ENCODE peak calls at places on chromosomes 11 and 22, in nine cellular contexts. One of them, this sample, is unnamed.

GRCh38 chr11:70763606-70764005 is 365.3 kb downstream of the CTTN start:
- DNase-seq in NCI-H2029: no peak
- DNase-seq in stimulated activated CD4-positive, alpha-beta T cell treated with anti-CD3 and anti-CD28 coated beads, Interleukin-15, amount 100 ng/mL, for 24 hours: no peak
- DNase-seq in GDM1: no peak
- DNase-seq in anterior cingulate cortex: no peak
- DNase-seq in foreskin fibroblast: peak
- DNase-seq in brain microvascular endothelial cell: no peak
- DNase-seq in astrocyte of the spinal cord: peak
- DNase-seq in activated gamma-delta T cell: no peak
- DNase-seq in this sample: no peak

GRCh38 chr11:76568144-76568543 is 102.4 kb downstream of the LRRC32 start:
- DNase-seq in NCI-H2029: no peak
- DNase-seq in stimulated activated CD4-positive, alpha-beta T cell treated with anti-CD3 and anti-CD28 coated beads, Interleukin-15, amount 100 ng/mL, for 24 hours: no peak
- DNase-seq in GDM1: no peak
- DNase-seq in anterior cingulate cortex: no peak
- DNase-seq in foreskin fibroblast: no peak
- DNase-seq in brain microvascular endothelial cell: no peak
- DNase-seq in astrocyte of the spinal cord: no peak
- DNase-seq in activated gamma-delta T cell: no peak
- DNase-seq in this sample: no peak

GRCh38 chr11:64088159-64089026 is 52.7 kb downstream of the FLRT1 start:
- DNase-seq in NCI-H2029: no peak
- DNase-seq in stimulated activated CD4-positive, alpha-beta T cell treated with anti-CD3 and anti-CD28 coated beads, Interleukin-15, amount 100 ng/mL, for 24 hours: no peak
- DNase-seq in GDM1: no peak
- DNase-seq in anterior cingulate cortex: no peak
- DNase-seq in foreskin fibroblast: no peak
- DNase-seq in brain microvascular endothelial cell: no peak
- DNase-seq in astrocyte of the spinal cord: no peak
- DNase-seq in activated gamma-delta T cell: no peak
- DNase-seq in this sample: no peak

GRCh38 chr11:9568854-9569587 is 4.4 kb upstream of the WEE1 start:
- DNase-seq in NCI-H2029: peak
- DNase-seq in stimulated activated CD4-positive, alpha-beta T cell treated with anti-CD3 and anti-CD28 coated beads, Interleukin-15, amount 100 ng/mL, for 24 hours: no peak
- DNase-seq in GDM1: no peak
- DNase-seq in anterior cingulate cortex: no peak
- DNase-seq in foreskin fibroblast: peak
- DNase-seq in brain microvascular endothelial cell: peak
- DNase-seq in astrocyte of the spinal cord: peak
- DNase-seq in activated gamma-delta T cell: no peak
- DNase-seq in this sample: no peak

GRCh38 chr22:49954991-49955580 is 5.5 kb upstream of the PIM3 start:
- DNase-seq in NCI-H2029: no peak
- DNase-seq in stimulated activated CD4-positive, alpha-beta T cell treated with anti-CD3 and anti-CD28 coated beads, Interleukin-15, amount 100 ng/mL, for 24 hours: no peak
- DNase-seq in GDM1: no peak
- DNase-seq in anterior cingulate cortex: no peak
- DNase-seq in foreskin fibroblast: no peak
- DNase-seq in brain microvascular endothelial cell: no peak
- DNase-seq in astrocyte of the spinal cord: no peak
- DNase-seq in activated gamma-delta T cell: no peak
- DNase-seq in this sample: no peak

GRCh38 chr11:123939317-123939716 is at the start of gene OR4D5:
- DNase-seq in NCI-H2029: no peak
- DNase-seq in stimulated activated CD4-positive, alpha-beta T cell treated with anti-CD3 and anti-CD28 coated beads, Interleukin-15, amount 100 ng/mL, for 24 hours: no peak
- DNase-seq in GDM1: no peak
- DNase-seq in anterior cingulate cortex: no peak
- DNase-seq in foreskin fibroblast: no peak
- DNase-seq in brain microvascular endothelial cell: no peak
- DNase-seq in astrocyte of the spinal cord: no peak
- DNase-seq in activated gamma-delta T cell: no peak
- DNase-seq in this sample: no peak

GRCh38 chr22:36055376-36056310 is 27.0 kb upstream of the RBFOX2 start:
- DNase-seq in NCI-H2029: no peak
- DNase-seq in stimulated activated CD4-positive, alpha-beta T cell treated with anti-CD3 and anti-CD28 coated beads, Interleukin-15, amount 100 ng/mL, for 24 hours: no peak
- DNase-seq in GDM1: no peak
- DNase-seq in anterior cingulate cortex: no peak
- DNase-seq in foreskin fibroblast: peak
- DNase-seq in brain microvascular endothelial cell: peak
- DNase-seq in astrocyte of the spinal cord: peak
- DNase-seq in activated gamma-delta T cell: no peak
- DNase-seq in this sample: no peak

GRCh38 chr11:57560146-57560545 is 7.3 kb downstream of the UBE2L6 start:
- DNase-seq in NCI-H2029: peak
- DNase-seq in stimulated activated CD4-positive, alpha-beta T cell treated with anti-CD3 and anti-CD28 coated beads, Interleukin-15, amount 100 ng/mL, for 24 hours: no peak
- DNase-seq in GDM1: no peak
- DNase-seq in anterior cingulate cortex: no peak
- DNase-seq in foreskin fibroblast: no peak
- DNase-seq in brain microvascular endothelial cell: no peak
- DNase-seq in astrocyte of the spinal cord: no peak
- DNase-seq in activated gamma-delta T cell: no peak
- DNase-seq in this sample: no peak

GRCh38 chr11:65557280-65558001 is 718 bp downstream of the LTBP3 start:
- DNase-seq in NCI-H2029: no peak
- DNase-seq in stimulated activated CD4-positive, alpha-beta T cell treated with anti-CD3 and anti-CD28 coated beads, Interleukin-15, amount 100 ng/mL, for 24 hours: peak
- DNase-seq in GDM1: no peak
- DNase-seq in anterior cingulate cortex: no peak
- DNase-seq in foreskin fibroblast: peak
- DNase-seq in brain microvascular endothelial cell: no peak
- DNase-seq in astrocyte of the spinal cord: no peak
- DNase-seq in activated gamma-delta T cell: no peak
- DNase-seq in this sample: no peak

GRCh38 chr11:117743121-117743815 is 53.7 kb downstream of the DSCAML1 start:
- DNase-seq in NCI-H2029: peak
- DNase-seq in stimulated activated CD4-positive, alpha-beta T cell treated with anti-CD3 and anti-CD28 coated beads, Interleukin-15, amount 100 ng/mL, for 24 hours: no peak
- DNase-seq in GDM1: peak
- DNase-seq in anterior cingulate cortex: no peak
- DNase-seq in foreskin fibroblast: no peak
- DNase-seq in brain microvascular endothelial cell: no peak
- DNase-seq in astrocyte of the spinal cord: no peak
- DNase-seq in activated gamma-delta T cell: no peak
- DNase-seq in this sample: no peak

GRCh38 chr11:120649316-120649715 is 137.8 kb downstream of the GRIK4 start:
- DNase-seq in NCI-H2029: peak
- DNase-seq in stimulated activated CD4-positive, alpha-beta T cell treated with anti-CD3 and anti-CD28 coated beads, Interleukin-15, amount 100 ng/mL, for 24 hours: no peak
- DNase-seq in GDM1: no peak
- DNase-seq in anterior cingulate cortex: no peak
- DNase-seq in foreskin fibroblast: no peak
- DNase-seq in brain microvascular endothelial cell: no peak
- DNase-seq in astrocyte of the spinal cord: no peak
- DNase-seq in activated gamma-delta T cell: no peak
- DNase-seq in this sample: no peak

GRCh38 chr11:78961186-78961782 is 386.6 kb upstream of the NARS2 start:
- DNase-seq in NCI-H2029: peak
- DNase-seq in stimulated activated CD4-positive, alpha-beta T cell treated with anti-CD3 and anti-CD28 coated beads, Interleukin-15, amount 100 ng/mL, for 24 hours: no peak
- DNase-seq in GDM1: no peak
- DNase-seq in anterior cingulate cortex: no peak
- DNase-seq in foreskin fibroblast: peak
- DNase-seq in brain microvascular endothelial cell: no peak
- DNase-seq in astrocyte of the spinal cord: peak
- DNase-seq in activated gamma-delta T cell: no peak
- DNase-seq in this sample: no peak

GRCh38 chr22:24947881-24948280 is 1.4 kb upstream of the LHFPL7 start:
- DNase-seq in NCI-H2029: peak
- DNase-seq in stimulated activated CD4-positive, alpha-beta T cell treated with anti-CD3 and anti-CD28 coated beads, Interleukin-15, amount 100 ng/mL, for 24 hours: no peak
- DNase-seq in GDM1: no peak
- DNase-seq in anterior cingulate cortex: no peak
- DNase-seq in foreskin fibroblast: no peak
- DNase-seq in brain microvascular endothelial cell: no peak
- DNase-seq in astrocyte of the spinal cord: no peak
- DNase-seq in activated gamma-delta T cell: no peak
- DNase-seq in this sample: no peak

GRCh38 chr11:70376621-70377020 is 21.7 kb upstream of the CTTN start:
- DNase-seq in NCI-H2029: no peak
- DNase-seq in stimulated activated CD4-positive, alpha-beta T cell treated with anti-CD3 and anti-CD28 coated beads, Interleukin-15, amount 100 ng/mL, for 24 hours: no peak
- DNase-seq in GDM1: no peak
- DNase-seq in anterior cingulate cortex: no peak
- DNase-seq in foreskin fibroblast: no peak
- DNase-seq in brain microvascular endothelial cell: no peak
- DNase-seq in astrocyte of the spinal cord: no peak
- DNase-seq in activated gamma-delta T cell: no peak
- DNase-seq in this sample: no peak

GRCh38 chr11:102560555-102561011 is 30.0 kb upstream of the MMP7 start:
- DNase-seq in NCI-H2029: no peak
- DNase-seq in stimulated activated CD4-positive, alpha-beta T cell treated with anti-CD3 and anti-CD28 coated beads, Interleukin-15, amount 100 ng/mL, for 24 hours: no peak
- DNase-seq in GDM1: peak
- DNase-seq in anterior cingulate cortex: no peak
- DNase-seq in foreskin fibroblast: peak
- DNase-seq in brain microvascular endothelial cell: peak
- DNase-seq in astrocyte of the spinal cord: peak
- DNase-seq in activated gamma-delta T cell: no peak
- DNase-seq in this sample: no peak

GRCh38 chr11:121521145-121522042 is 68.6 kb upstream of the SORL1-AS1 start:
- DNase-seq in NCI-H2029: no peak
- DNase-seq in stimulated activated CD4-positive, alpha-beta T cell treated with anti-CD3 and anti-CD28 coated beads, Interleukin-15, amount 100 ng/mL, for 24 hours: no peak
- DNase-seq in GDM1: no peak
- DNase-seq in anterior cingulate cortex: no peak
- DNase-seq in foreskin fibroblast: peak
- DNase-seq in brain microvascular endothelial cell: no peak
- DNase-seq in astrocyte of the spinal cord: no peak
- DNase-seq in activated gamma-delta T cell: no peak
- DNase-seq in this sample: no peak

GRCh38 chr11:9799901-9800300 is 136.0 kb downstream of the SWAP70 start:
- DNase-seq in NCI-H2029: no peak
- DNase-seq in stimulated activated CD4-positive, alpha-beta T cell treated with anti-CD3 and anti-CD28 coated beads, Interleukin-15, amount 100 ng/mL, for 24 hours: no peak
- DNase-seq in GDM1: no peak
- DNase-seq in anterior cingulate cortex: no peak
- DNase-seq in foreskin fibroblast: peak
- DNase-seq in brain microvascular endothelial cell: no peak
- DNase-seq in astrocyte of the spinal cord: no peak
- DNase-seq in activated gamma-delta T cell: no peak
- DNase-seq in this sample: no peak

GRCh38 chr11:15775051-15775541 is 581.2 kb downstream of the SOX6 start:
- DNase-seq in NCI-H2029: no peak
- DNase-seq in stimulated activated CD4-positive, alpha-beta T cell treated with anti-CD3 and anti-CD28 coated beads, Interleukin-15, amount 100 ng/mL, for 24 hours: peak
- DNase-seq in GDM1: no peak
- DNase-seq in anterior cingulate cortex: no peak
- DNase-seq in foreskin fibroblast: peak
- DNase-seq in brain microvascular endothelial cell: no peak
- DNase-seq in astrocyte of the spinal cord: peak
- DNase-seq in activated gamma-delta T cell: no peak
- DNase-seq in this sample: no peak

GRCh38 chr22:48370508-48371325 is 1457.0 kb downstream of the BRD1 start:
- DNase-seq in NCI-H2029: no peak
- DNase-seq in stimulated activated CD4-positive, alpha-beta T cell treated with anti-CD3 and anti-CD28 coated beads, Interleukin-15, amount 100 ng/mL, for 24 hours: no peak
- DNase-seq in GDM1: no peak
- DNase-seq in anterior cingulate cortex: no peak
- DNase-seq in foreskin fibroblast: no peak
- DNase-seq in brain microvascular endothelial cell: no peak
- DNase-seq in astrocyte of the spinal cord: no peak
- DNase-seq in activated gamma-delta T cell: no peak
- DNase-seq in this sample: no peak

This sample was measured in stimulated activated naive CD8-positive, alpha-beta T cell treated with anti-CD3 and anti-CD28 coated beads, Interleukin-15, Interleukin-2, amounts not matched to agents 100 U/mL and 50 U/mL, for 24 hours.